ENCODE peak calls at places on chromosomes 13 and 19, in six cellular contexts. D, L, X, G, P and M are unnamed samples.

GRCh38 chr19:48842744-48843162 is 6.5 kb upstream of the HSD17B14 start:
- DNase-seq in D (no peak), L (peak), X (no peak), G (peak), P (peak), M (peak)

GRCh38 chr19:50465986-50466771 is 10.1 kb upstream of the EMC10 start:
- DNase-seq in D (no peak), L (peak), X (no peak), G (no peak), P (peak), M (peak)

GRCh38 chr19:43767818-43768217 is 13.0 kb downstream of the KCNN4 start:
- DNase-seq in D (no peak), L (no peak), X (no peak), G (no peak), P (no peak), M (no peak)

GRCh38 chr13:111493468-111493867 is 173.0 kb downstream of the TEX29 start:
- DNase-seq in D (no peak), L (no peak), X (no peak), G (no peak), P (no peak), M (no peak)

GRCh38 chr13:70432276-70432805 is 324.1 kb upstream of the KLHL1 start:
- DNase-seq in D (no peak), L (no peak), X (no peak), G (no peak), P (no peak), M (no peak)

GRCh38 chr19:49987159-49987698 is 26.3 kb upstream of the SIGLEC11 start:
- DNase-seq in D (peak), L (peak), X (peak), G (peak), P (peak), M (peak)

GRCh38 chr19:10603084-10603872 is 16.2 kb upstream of the AP1M2 start:
- DNase-seq in D (no peak), L (peak), X (peak), G (peak), P (no peak), M (no peak)

GRCh38 chr19:4976412-4977298 is 7.7 kb downstream of the KDM4B start:
- DNase-seq in D (no peak), L (no peak), X (no peak), G (peak), P (peak), M (no peak)

GRCh38 chr19:40466219-40467006 is at the start of gene SPTBN4:
- DNase-seq in D (no peak), L (no peak), X (peak), G (no peak), P (no peak), M (no peak)

GRCh38 chr13:66468656-66469055 is 761.5 kb downstream of the PCDH9 start:
- DNase-seq in D (no peak), L (no peak), X (no peak), G (no peak), P (no peak), M (no peak)

GRCh38 chr13:93843082-93843481 is 616.5 kb downstream of the GPC6 start:
- DNase-seq in D (no peak), L (no peak), X (no peak), G (no peak), P (no peak), M (no peak)

GRCh38 chr13:53873558-53873957 is 844.9 kb downstream of the OLFM4 start:
- DNase-seq in D (peak), L (no peak), X (no peak), G (no peak), P (no peak), M (no peak)

GRCh38 chr19:9835507-9835949 is 410 bp downstream of the PIN1 start:
- DNase-seq in D (no peak), L (no peak), X (no peak), G (no peak), P (no peak), M (no peak)

GRCh38 chr19:6092329-6093286 is 17.7 kb downstream of the RFX2 start:
- DNase-seq in D (peak), L (peak), X (no peak), G (peak), P (peak), M (peak)

GRCh38 chr13:50015263-50015662 is at the start of gene KCNRG:
- DNase-seq in D (no peak), L (no peak), X (no peak), G (peak), P (no peak), M (no peak)

GRCh38 chr19:29781582-29782580 is 29.9 kb upstream of the CCNE1 start:
- DNase-seq in D (no peak), L (no peak), X (no peak), G (no peak), P (no peak), M (no peak)

GRCh38 chr19:51566489-51567100 is 4.5 kb upstream of the ZNF175 start:
- DNase-seq in D (no peak), L (no peak), X (no peak), G (no peak), P (no peak), M (no peak)

GRCh38 chr13:34076943-34077703 is 259.2 kb downstream of the RFC3 start:
- DNase-seq in D (no peak), L (no peak), X (no peak), G (peak), P (peak), M (peak)

GRCh38 chr19:6802336-6803035 is 30.0 kb downstream of the VAV1 start:
- DNase-seq in D (no peak), L (no peak), X (peak), G (peak), P (no peak), M (peak)

GRCh38 chr19:33621811-33622504 is at the start of gene CHST8:
- DNase-seq in D (no peak), L (peak), X (no peak), G (peak), P (no peak), M (no peak)

GRCh38 chr19:1512671-1513491 is at the start of gene ADAMTSL5:
- DNase-seq in D (no peak), L (peak), X (no peak), G (no peak), P (peak), M (no peak)

GRCh38 chr13:68359105-68359504 is 1129.0 kb upstream of the PCDH9 start:
- DNase-seq in D (no peak), L (no peak), X (no peak), G (no peak), P (no peak), M (no peak)

GRCh38 chr13:84139561-84140158 is 257.4 kb upstream of the SLITRK1 start:
- DNase-seq in D (no peak), L (no peak), X (no peak), G (no peak), P (no peak), M (no peak)

GRCh38 chr19:29724102-29724641 is 9.1 kb upstream of the C19orf12 start:
- DNase-seq in D (no peak), L (peak), X (no peak), G (peak), P (no peak), M (no peak)

GRCh38 chr19:50537769-50538230 is 24.1 kb upstream of the ASPDH start:
- DNase-seq in D (peak), L (peak), X (no peak), G (peak), P (peak), M (peak)

GRCh38 chr13:98083507-98083906 is 59.4 kb upstream of the FARP1 start:
- DNase-seq in D (no peak), L (no peak), X (no peak), G (no peak), P (no peak), M (no peak)

GRCh38 chr13:74325106-74325505 is 190.9 kb upstream of the KLF12 start:
- DNase-seq in D (no peak), L (no peak), X (no peak), G (peak), P (peak), M (no peak)

GRCh38 chr19:45488708-45489107 is 8.1 kb downstream of the RTN2 start:
- DNase-seq in D (no peak), L (no peak), X (no peak), G (no peak), P (no peak), M (no peak)

GRCh38 chr13:59950201-59950730 is 213.5 kb downstream of the DIAPH3 start:
- DNase-seq in D (no peak), L (no peak), X (no peak), G (no peak), P (no peak), M (no peak)
- TF ChIP-seq MAX in D (no peak), L (no peak), X (no peak), G (no peak), P (no peak), M (no peak)

DNA sequence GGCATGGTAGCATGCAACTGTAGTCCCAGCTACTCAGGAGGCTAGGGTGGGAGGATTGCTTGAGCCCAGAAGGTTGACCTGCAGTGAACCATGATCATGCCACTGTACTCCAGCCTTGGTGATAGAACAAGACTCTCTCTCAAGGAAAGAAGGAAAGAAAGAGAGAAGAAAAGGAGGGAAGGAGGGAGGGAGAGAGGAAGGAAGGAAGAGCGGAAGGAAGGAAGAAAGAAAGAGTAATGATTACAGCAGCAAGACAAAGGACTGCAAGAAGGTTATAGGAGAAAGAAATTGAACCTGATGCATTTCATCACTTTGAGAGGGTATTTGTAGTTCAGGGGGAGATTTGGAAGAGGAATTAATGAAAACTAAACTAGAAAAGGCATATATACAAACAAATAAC is 155.7 kb downstream of the LACC1 start:
- DNase-seq in D (no peak), L (no peak), X (no peak), G (no peak), P (no peak), M (no peak)
- TF ChIP-seq EZH2 in D (no peak), L (no peak), X (no peak), G (no peak), P (no peak), M (no peak)

GRCh38 chr19:17765069-17765618 is 13.9 kb downstream of the FCHO1 start:
- DNase-seq in D (no peak), L (no peak), X (no peak), G (no peak), P (peak), M (no peak)
- TF ChIP-seq POLR2AphosphoS5 in D (no peak), L (no peak), X (no peak), G (no peak), P (no peak), M (no peak)

GRCh38 chr13:37716796-37717195 is 118.2 kb upstream of the POSTN start:
- DNase-seq in D (no peak), L (no peak), X (no peak), G (peak), P (no peak), M (no peak)
- TF ChIP-seq MAX in D (no peak), L (no peak), X (no peak), G (no peak), P (no peak), M (no peak)

DNA sequence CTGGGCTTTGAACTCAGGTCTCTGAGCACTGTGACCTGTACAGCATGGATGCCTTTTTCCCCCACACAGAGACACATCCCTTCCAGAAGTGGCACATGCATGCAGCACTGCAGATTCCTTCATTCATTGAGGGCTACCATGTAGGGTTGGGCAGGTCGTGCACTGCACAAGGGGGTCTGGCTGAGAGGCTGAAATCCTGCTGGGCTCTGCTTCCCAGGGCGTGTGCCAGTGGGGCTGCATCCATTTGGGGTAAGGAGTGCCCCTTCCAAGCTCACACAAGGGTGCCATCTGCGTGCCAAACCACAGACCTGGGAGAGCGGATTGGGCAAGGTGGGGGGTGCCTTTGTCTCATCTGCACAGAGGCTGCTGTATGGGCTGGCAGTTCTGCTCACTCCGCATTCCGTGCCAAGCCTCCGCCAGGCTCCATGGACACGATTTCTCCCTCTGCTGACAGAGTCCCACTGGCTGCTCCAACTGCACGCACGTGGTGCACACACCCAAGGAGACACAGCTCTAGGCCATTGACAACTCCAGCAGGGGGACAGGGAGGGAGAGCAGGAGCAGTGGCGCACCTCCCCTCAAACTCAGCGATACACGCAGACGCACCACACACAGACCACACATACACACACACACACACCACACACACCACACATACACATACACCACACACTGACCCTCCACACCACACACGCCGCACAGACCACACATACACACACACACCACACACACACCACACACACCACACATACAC is 4.5 kb upstream of the SHISA7 start:
- DNase-seq in D (no peak), L (no peak), X (no peak), G (no peak), P (no peak), M (no peak)
- TF ChIP-seq EZH2 in D (no peak), L (no peak), X (no peak), G (no peak), P (no peak), M (no peak)

GRCh38 chr19:16876904-16877361 is 11.9 kb upstream of the F2RL3 start:
- DNase-seq in D (no peak), L (no peak), X (no peak), G (peak), P (no peak), M (no peak)
- TF ChIP-seq POLR2AphosphoS5 in D (no peak), L (no peak), X (no peak), G (peak), P (no peak), M (no peak)